ENCODE peak calls at places on chromosomes 4 and X, in five cellular contexts. V is cardiac fibroblast, W is tibial nerve, C is astrocyte of the cerebellum, B is brain microvascular endothelial cell. O is an unnamed sample.

GRCh38 chr4:106583567-106583966 is 215.0 kb upstream of the GIMD1 start:
- DNase-seq in V (peak), W (no peak), C (peak), B (peak), O (peak)

GRCh38 chr4:7904108-7904516 is 35.5 kb downstream of the AFAP1 start:
- DNase-seq in V (peak), W (no peak), C (peak), B (peak), O (peak)

GRCh38 chr4:82577451-82577850 is 15.7 kb upstream of the TMEM150C start:
- DNase-seq in V (no peak), W (no peak), C (no peak), B (no peak), O (no peak)

GRCh38 chr4:13368262-13368661 is 115.9 kb downstream of the RAB28 start:
- DNase-seq in V (peak), W (no peak), C (no peak), B (no peak), O (no peak)

GRCh38 chr4:7192252-7193039 is at the start of gene SORCS2:
- DNase-seq in V (peak), W (peak), C (no peak), B (peak), O (no peak)

GRCh38 chr4:102787096-102787867 is 26.5 kb upstream of the MANBA start:
- DNase-seq in V (peak), W (no peak), C (no peak), B (peak), O (peak)

GRCh38 chr4:16908377-16909021 is 10.1 kb upstream of the LDB2 start:
- DNase-seq in V (no peak), W (no peak), C (no peak), B (no peak), O (no peak)

GRCh38 chrX:133726211-133726630 is 259.2 kb downstream of the GPC3 start:
- DNase-seq in V (peak), W (no peak), C (peak), B (peak), O (peak)

GRCh38 chr4:53196872-53197759 is 168.7 kb downstream of the SCFD2 start:
- DNase-seq in V (peak), W (no peak), C (peak), B (peak), O (peak)

GRCh38 chrX:153687121-153688039 is at the start of gene SLC6A8:
- DNase-seq in V (peak), W (peak), C (no peak), B (peak), O (no peak)

GRCh38 chrX:109732319-109732779 is 708 bp downstream of the ACSL4 start:
- DNase-seq in V (peak), W (no peak), C (no peak), B (no peak), O (peak)

GRCh38 chrX:23578079-23578478 is 89.2 kb upstream of the PRDX4 start:
- DNase-seq in V (peak), W (no peak), C (peak), B (peak), O (no peak)

GRCh38 chr4:107701565-107701964 is 18.5 kb downstream of the PAPSS1 start:
- DNase-seq in V (no peak), W (no peak), C (no peak), B (no peak), O (no peak)

GRCh38 chr4:157076578-157076947 is 613 bp downstream of the GLRB start:
- DNase-seq in V (no peak), W (no peak), C (no peak), B (no peak), O (no peak)

GRCh38 chr4:76235407-76235806 is 16.1 kb upstream of the FAM47E start:
- DNase-seq in V (no peak), W (no peak), C (no peak), B (no peak), O (no peak)

GRCh38 chr4:1136028-1136427 is 22.7 kb upstream of the RNF212 start:
- DNase-seq in V (peak), W (no peak), C (no peak), B (no peak), O (no peak)

GRCh38 chr4:90121961-90122748 is 5.0 kb upstream of the CCSER1 start:
- DNase-seq in V (no peak), W (no peak), C (no peak), B (no peak), O (no peak)

GRCh38 chrX:15790766-15791380 is 589 bp downstream of the ZRSR2 start:
- DNase-seq in V (peak), W (no peak), C (no peak), B (no peak), O (no peak)

GRCh38 chr4:87219648-87220093 is 747 bp downstream of the KLHL8 start:
- DNase-seq in V (peak), W (no peak), C (no peak), B (peak), O (no peak)

GRCh38 chr4:39978904-39979303 is 1.2 kb upstream of the PDS5A start:
- DNase-seq in V (no peak), W (no peak), C (no peak), B (no peak), O (no peak)

GRCh38 chrX:118727686-118728339 is 407 bp downstream of the IL13RA1 start:
- DNase-seq in V (peak), W (no peak), C (no peak), B (no peak), O (no peak)

GRCh38 chr4:48017108-48017527 is 546 bp downstream of the NIPAL1 start:
- DNase-seq in V (peak), W (no peak), C (peak), B (peak), O (peak)

GRCh38 chr4:48016141-48017107 is at the start of the genes CNGA1 and NIPAL1:
- DNase-seq in V (peak), W (peak), C (peak), B (peak), O (no peak)

GRCh38 chr4:48015216-48015615 is 1.3 kb downstream of the CNGA1 start:
- DNase-seq in V (no peak), W (no peak), C (no peak), B (no peak), O (no peak)

GRCh38 chr4:48018112-48018511 is 1.5 kb downstream of the NIPAL1 start:
- DNase-seq in V (no peak), W (no peak), C (no peak), B (no peak), O (no peak)

DNA sequence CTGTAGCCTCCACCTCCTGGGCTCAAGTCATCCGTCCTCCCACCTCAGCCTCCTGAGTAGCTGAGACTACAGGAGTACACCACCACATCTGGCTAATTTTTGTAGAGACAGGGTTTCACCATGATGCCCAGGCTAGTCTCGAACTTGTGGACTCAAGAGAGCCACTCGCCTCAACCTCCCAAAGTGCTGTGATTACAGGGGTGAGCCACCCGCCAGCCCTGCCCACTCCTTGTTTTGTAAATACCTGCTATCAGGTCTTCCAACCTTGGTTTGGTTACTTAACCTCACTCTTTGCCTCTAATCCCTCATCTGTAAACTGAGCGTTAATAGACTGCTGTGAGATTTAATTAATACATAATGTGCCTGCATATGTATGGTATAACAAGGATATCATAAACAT is 803 bp downstream of the CNGA1 start:
- DNase-seq in V (no peak), W (no peak), C (no peak), B (no peak), O (no peak)
- H3K4me3 ChIP-seq in V (no peak), W (no peak), C (no peak), B (no peak), O (no peak)

DNA sequence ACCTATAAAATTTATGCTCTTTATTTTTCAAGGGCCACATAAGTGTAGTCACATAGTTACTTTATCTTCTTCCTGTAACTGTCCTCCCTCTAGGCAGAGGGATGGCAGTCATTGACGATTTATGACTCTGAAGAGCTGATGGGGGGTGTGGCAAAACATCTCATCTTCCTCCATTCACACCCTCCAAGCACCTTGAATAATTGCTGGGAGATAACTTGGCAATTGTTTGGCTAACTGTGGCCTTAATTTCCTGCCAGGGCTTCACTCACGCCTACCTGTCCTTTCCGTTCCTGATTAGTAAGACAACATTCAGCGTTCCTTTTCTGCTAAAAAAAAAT is 329.2 kb downstream of the ARHGAP10 start:
- DNase-seq in V (no peak), W (no peak), C (no peak), B (no peak), O (no peak)
- H3K4me3 ChIP-seq in V (no peak), W (no peak), C (no peak), B (no peak), O (no peak)

GRCh38 chrX:149865390-149865789 is 15.6 kb upstream of the MAGEA8 start:
- DNase-seq in V (no peak), W (no peak), C (no peak), B (no peak), O (no peak)

GRCh38 chrX:149871433-149871832 is 9.6 kb upstream of the MAGEA8 start:
- DNase-seq in V (no peak), W (no peak), C (no peak), B (no peak), O (no peak)

GRCh38 chrX:149871940-149872339 is 9.0 kb upstream of the MAGEA8 start:
- DNase-seq in V (peak), W (no peak), C (no peak), B (peak), O (no peak)

GRCh38 chrX:149870840-149871239 is 10.1 kb upstream of the MAGEA8 start:
- DNase-seq in V (no peak), W (no peak), C (no peak), B (no peak), O (no peak)

DNA sequence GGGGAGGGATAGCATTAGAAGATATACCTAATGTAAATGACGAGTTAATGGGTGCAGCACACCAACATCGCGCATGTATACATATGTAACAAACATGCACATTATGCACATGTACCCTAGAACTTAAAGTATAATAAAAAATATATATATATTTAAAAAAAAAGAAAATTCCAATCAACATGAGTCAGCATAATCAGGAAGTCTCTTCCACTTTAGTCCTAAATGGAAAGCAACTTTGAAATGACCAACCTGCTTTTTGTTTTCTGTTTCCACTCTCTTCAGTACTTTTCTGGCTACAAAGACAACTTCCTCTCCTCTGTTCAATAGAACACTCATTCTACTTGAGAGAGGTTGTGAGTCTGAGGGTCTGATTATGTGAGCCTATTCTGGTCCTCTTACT is 13.5 kb upstream of the MAGEA8 start:
- DNase-seq in V (no peak), W (no peak), C (no peak), B (no peak), O (no peak)
- H3K4me3 ChIP-seq in V (no peak), W (no peak), C (no peak), B (no peak), O (no peak)

GRCh38 chrX:68831405-68832100 is 2.7 kb downstream of the EFNB1 start:
- DNase-seq in V (no peak), W (no peak), C (no peak), B (no peak), O (no peak)
- H3K4me3 ChIP-seq in V (peak), W (peak), C (peak), B (peak), O (peak)